ENCODE peak calls at places on chromosomes 11 and 22, in four cellular contexts. K, T, Q and H are unnamed samples.

GRCh38 chr11:31535479-31535878 is 25.9 kb downstream of the ELP4 start:
- DNase-seq in K (no peak), T (no peak), Q (no peak), H (no peak)

GRCh38 chr22:40276877-40277823 is 69.2 kb upstream of the ADSL start:
- DNase-seq in K (no peak), T (no peak), Q (no peak), H (no peak)

GRCh38 chr11:67675058-67675747 is 780 bp upstream of the ALDH3B2 start:
- DNase-seq in K (no peak), T (no peak), Q (no peak), H (no peak)

GRCh38 chr11:68369161-68369560 is 56.8 kb downstream of the LRP5 start:
- DNase-seq in K (no peak), T (no peak), Q (no peak), H (no peak)

GRCh38 chr22:48426466-48427380 is 1401.0 kb downstream of the BRD1 start:
- DNase-seq in K (no peak), T (no peak), Q (no peak), H (no peak)

GRCh38 chr11:57315491-57315890 is 9.3 kb downstream of the TNKS1BP1 start:
- DNase-seq in K (no peak), T (peak; percentile 54), Q (no peak), H (no peak)

GRCh38 chr22:46085831-46086576 is 64.3 kb upstream of the PPARA start:
- DNase-seq in K (no peak), T (no peak), Q (no peak), H (no peak)

GRCh38 chr11:61516675-61517516 is 8.3 kb downstream of the LRRC10B start:
- DNase-seq in K (peak; percentile 74), T (peak; percentile 4), Q (peak; percentile 11), H (peak; percentile 68)

GRCh38 chr11:91966368-91966767 is 258.2 kb upstream of the FAT3 start:
- DNase-seq in K (no peak), T (no peak), Q (no peak), H (no peak)

GRCh38 chr11:5233268-5233667 is 1.0 kb downstream of the HBD start:
- DNase-seq in K (no peak), T (no peak), Q (no peak), H (no peak)

GRCh38 chr11:17839973-17840611 is 105.5 kb downstream of the KCNC1 start:
- DNase-seq in K (no peak), T (no peak), Q (no peak), H (no peak)

GRCh38 chr11:69578167-69578566 is 62.8 kb upstream of the CCND1 start:
- DNase-seq in K (no peak), T (no peak), Q (no peak), H (no peak)

GRCh38 chr11:86374586-86374985 is at the start of gene CCDC81:
- DNase-seq in K (peak; percentile 58), T (no peak), Q (no peak), H (no peak)

GRCh38 chr11:32440372-32440888 is 5.1 kb upstream of the WT1 start:
- DNase-seq in K (no peak), T (no peak), Q (no peak), H (no peak)

GRCh38 chr22:21758056-21758455 is 22.5 kb upstream of the YPEL1 start:
- DNase-seq in K (no peak), T (no peak), Q (no peak), H (no peak)

GRCh38 chr11:31940396-31941037 is 129.4 kb upstream of the PAX6 start:
- DNase-seq in K (no peak), T (peak; percentile 21), Q (no peak), H (no peak)

GRCh38 chr22:17777005-17777716 is 2.9 kb upstream of the BID start:
- DNase-seq in K (no peak), T (no peak), Q (peak; percentile 55), H (peak; percentile 63)

GRCh38 chr22:30782613-30783012 is 87.9 kb downstream of the OSBP2 start:
- DNase-seq in K (no peak), T (no peak), Q (no peak), H (no peak)

GRCh38 chr11:68414457-68415221 is 45.9 kb upstream of the PPP6R3 start:
- DNase-seq in K (no peak), T (no peak), Q (no peak), H (no peak)

GRCh38 chr11:116860303-116860702 is 22.9 kb upstream of the APOA1 start:
- DNase-seq in K (no peak), T (no peak), Q (no peak), H (no peak)

GRCh38 chr11:11706022-11706421 is 84.2 kb upstream of the GALNT18 start:
- DNase-seq in K (no peak), T (no peak), Q (no peak), H (no peak)

GRCh38 chr22:33274214-33274828 is 216.1 kb upstream of the SYN3 start:
- DNase-seq in K (no peak), T (no peak), Q (no peak), H (no peak)

GRCh38 chr11:86151188-86152005 is 82.5 kb upstream of the PICALM start:
- DNase-seq in K (no peak), T (no peak), Q (no peak), H (no peak)

GRCh38 chr11:9269492-9270030 is 4.4 kb upstream of the DENND5A start:
- DNase-seq in K (no peak), T (no peak), Q (no peak), H (no peak)

GRCh38 chr11:131683131-131683530 is 312.7 kb downstream of the NTM start:
- DNase-seq in K (no peak), T (no peak), Q (no peak), H (no peak)

GRCh38 chr22:46931881-46932280 is 169.4 kb downstream of the TBC1D22A start:
- DNase-seq in K (no peak), T (peak; percentile 76), Q (no peak), H (no peak)

GRCh38 chr22:38258895-38259294 is 13.9 kb downstream of the TMEM184B start:
- DNase-seq in K (no peak), T (peak; percentile 62), Q (no peak), H (no peak)

GRCh38 chr11:55714982-55715888 is 53.2 kb downstream of the OR4C6 start:
- DNase-seq in K (no peak), T (no peak), Q (no peak), H (no peak)

GRCh38 chr22:23098230-23098705 is 27.9 kb downstream of the GNAZ start:
- DNase-seq in K (no peak), T (no peak), Q (no peak), H (no peak)

GRCh38 chr22:23097412-23098229 is 27.3 kb downstream of the GNAZ start:
- DNase-seq in K (no peak), T (no peak), Q (no peak), H (no peak)

GRCh38 chr22:23100124-23100801 is 29.9 kb downstream of the GNAZ start:
- DNase-seq in K (no peak), T (no peak), Q (no peak), H (no peak)

GRCh38 chr22:23098718-23099524 is 28.6 kb downstream of the GNAZ start:
- DNase-seq in K (no peak), T (no peak), Q (no peak), H (no peak)

GRCh38 chr22:23099525-23099792 is 29.1 kb downstream of the GNAZ start:
- DNase-seq in K (no peak), T (no peak), Q (no peak), H (no peak)
- H3K27ac ChIP-seq in K (no peak overlapping the region), T (no peak overlapping the region), Q (no peak overlapping the region), H (no peak overlapping the region)

GRCh38 chr11:66568124-66568916 is at the start of gene CTSF:
- DNase-seq in K (no peak), T (peak; percentile 51), Q (peak; percentile 48), H (peak; percentile 46)

GRCh38 chr11:66569076-66569475 is 670 bp upstream of the CTSF start:
- DNase-seq in K (no peak), T (no peak), Q (no peak), H (no peak)

GRCh38 chr11:66566221-66566620 is 2.2 kb downstream of the CTSF start:
- DNase-seq in K (no peak), T (no peak), Q (no peak), H (no peak)

GRCh38 chr11:66570117-66570825 is 1.9 kb upstream of the CTSF start:
- DNase-seq in K (no peak), T (no peak), Q (no peak), H (no peak)

DNA sequence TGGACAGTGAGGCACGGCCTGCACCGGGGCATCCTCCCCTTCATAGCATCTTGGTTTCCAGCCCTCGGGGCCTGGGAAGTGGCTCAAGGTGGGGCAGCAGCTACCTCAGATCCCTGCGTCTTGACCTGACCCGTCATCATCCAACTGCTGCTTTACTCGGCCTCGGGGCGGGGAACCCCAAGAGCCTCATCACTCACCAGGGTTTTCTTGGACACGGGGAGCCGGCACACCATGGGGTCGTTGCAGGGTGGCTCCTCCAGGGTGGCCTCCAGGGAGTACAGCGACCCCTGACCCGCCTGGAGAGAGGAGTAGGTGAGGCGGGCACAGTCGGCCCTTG is 651 bp downstream of the CTSF start:
- DNase-seq in K (no peak), T (no peak), Q (no peak), H (no peak)
- H3K4me3 ChIP-seq in K (no peak overlapping the region), T (peak overlapping the region; percentile 47), Q (peak overlapping the region; percentile 65), H (peak overlapping the region; percentile 41)

GRCh38 chr11:83571301-83571700 is 285.1 kb upstream of the CCDC90B start:
- DNase-seq in K (no peak), T (no peak), Q (no peak), H (no peak)

GRCh38 chr11:83569134-83569805 is 283.1 kb upstream of the CCDC90B start:
- DNase-seq in K (no peak), T (no peak), Q (no peak), H (no peak)

GRCh38 chr11:83568474-83568873 is 282.3 kb upstream of the CCDC90B start:
- DNase-seq in K (no peak), T (no peak), Q (no peak), H (no peak)

GRCh38 chr11:83564845-83565244 is 278.7 kb upstream of the CCDC90B start:
- DNase-seq in K (no peak), T (no peak), Q (no peak), H (no peak)

GRCh38 chr11:83566948-83567347 is 280.8 kb upstream of the CCDC90B start:
- DNase-seq in K (no peak), T (peak; percentile 41), Q (no peak), H (no peak)
- H3K27ac ChIP-seq in K (no peak overlapping the region), T (no peak overlapping the region), Q (no peak overlapping the region), H (no peak overlapping the region)

DNA sequence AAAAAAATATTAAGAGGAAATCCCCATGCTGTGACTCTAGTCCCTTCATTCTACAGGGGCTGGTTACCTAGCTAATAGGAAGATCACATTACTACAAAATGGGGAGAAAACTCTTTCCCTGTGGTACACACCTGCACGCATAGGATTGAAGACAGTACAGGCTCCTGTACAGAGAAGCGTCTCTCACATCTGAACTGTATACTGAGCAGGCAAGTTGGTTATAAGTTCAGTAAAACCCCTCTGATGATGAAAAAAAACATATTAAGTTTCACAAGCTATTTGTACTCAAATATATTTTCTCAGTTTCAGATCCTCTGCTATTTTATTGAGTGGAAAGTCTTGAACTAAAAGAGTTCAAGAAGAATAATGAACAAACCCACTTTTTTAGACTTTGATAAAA is 156.9 kb upstream of the HSD17B12 start:
- DNase-seq in K (no peak), T (no peak), Q (no peak), H (no peak)
- H3K4me3 ChIP-seq in K (no peak overlapping the region), T (no peak overlapping the region), Q (no peak overlapping the region), H (no peak overlapping the region)

DNA sequence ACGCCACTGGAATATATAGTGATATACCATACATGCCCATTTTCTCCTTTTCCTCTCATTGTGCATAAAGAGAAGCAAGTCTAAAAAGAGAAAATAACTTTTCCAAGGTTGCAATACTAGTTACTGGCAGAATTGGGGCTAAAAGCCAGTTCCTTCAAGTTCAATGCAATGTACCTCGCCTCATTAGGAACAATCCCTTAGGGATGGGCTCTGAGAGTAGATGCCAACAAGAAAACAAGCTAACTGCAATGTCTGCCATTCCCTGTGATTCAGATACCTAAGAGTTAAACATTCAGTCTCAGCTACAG is 114.3 kb downstream of the RBFOX2 start:
- DNase-seq in K (no peak), T (no peak), Q (no peak), H (no peak)
- H3K27ac ChIP-seq in K (peak overlapping the region; percentile 32), T (no peak overlapping the region), Q (no peak overlapping the region), H (no peak overlapping the region)